ENCODE peak calls at places on chromosomes 6 and 20, in seven cellular contexts. S, D, G, Q, F, K and U are unnamed samples.

GRCh38 chr20:19947611-19948264 is 69.4 kb upstream of the NAA20 start:
- DNase-seq in F (no peak), Q (no peak), S (no peak), G (no peak), K (no peak), D (no peak), U (peak)

GRCh38 chr6:95249176-95249575 is 328.2 kb upstream of the MANEA start:
- DNase-seq in K (no peak), Q (no peak), D (no peak), F (no peak), S (no peak), G (no peak), U (no peak)

GRCh38 chr6:88536056-88536455 is 369.9 kb upstream of the CNR1 start:
- DNase-seq in G (no peak), K (no peak), F (no peak), Q (no peak), D (no peak), S (no peak), U (no peak)

GRCh38 chr6:141963543-141964295 is 169.0 kb upstream of the GJE1 start:
- DNase-seq in G (no peak), S (no peak), D (no peak), Q (no peak), K (no peak), F (no peak), U (peak)

GRCh38 chr6:142796571-142796970 is 148.4 kb downstream of the HIVEP2 start:
- DNase-seq in D (no peak), K (no peak), Q (no peak), F (no peak), S (no peak), G (no peak), U (no peak)

GRCh38 chr6:37049990-37050853 is 44.8 kb downstream of the FGD2 start:
- DNase-seq in G (peak), Q (no peak), F (peak), S (no peak), K (no peak), D (peak), U (peak)

GRCh38 chr6:53523511-53524454 is 21.1 kb downstream of the GCLC start:
- DNase-seq in K (no peak), F (no peak), Q (no peak), S (no peak), G (no peak), D (no peak), U (no peak)

GRCh38 chr6:69758214-69758613 is 38.6 kb downstream of the LMBRD1 start:
- DNase-seq in S (no peak), G (no peak), D (no peak), F (no peak), Q (no peak), K (no peak), U (no peak)

GRCh38 chr6:36419295-36419694 is 23.4 kb downstream of the PXT1 start:
- DNase-seq in K (no peak), Q (no peak), D (no peak), G (no peak), F (no peak), S (no peak), U (no peak)

GRCh38 chr6:3202999-3203696 is 24.3 kb downstream of the TUBB2B start:
- DNase-seq in Q (no peak), D (no peak), G (no peak), K (no peak), S (no peak), F (no peak), U (peak)

GRCh38 chr6:44037847-44038542 is 89.3 kb downstream of the MRPL14 start:
- DNase-seq in G (no peak), D (no peak), K (no peak), Q (no peak), S (no peak), F (no peak), U (no peak)

GRCh38 chr6:21893778-21894177 is 300.2 kb downstream of the SOX4 start:
- DNase-seq in D (no peak), S (no peak), G (no peak), F (no peak), Q (no peak), K (no peak), U (no peak)

GRCh38 chr6:4743026-4743425 is 33.2 kb upstream of the CDYL start:
- DNase-seq in D (no peak), Q (no peak), G (no peak), F (no peak), S (no peak), K (no peak), U (peak)

GRCh38 chr6:103139377-103139776 is 1720.3 kb downstream of the HACE1 start:
- DNase-seq in K (no peak), D (no peak), S (no peak), F (no peak), G (no peak), Q (no peak), U (no peak)

GRCh38 chr20:63881451-63882226 is 13.3 kb upstream of the DNAJC5 start:
- DNase-seq in Q (no peak), K (no peak), D (no peak), G (no peak), S (no peak), F (no peak), U (no peak)

GRCh38 chr20:37081717-37082289 is 14.0 kb downstream of the RBL1 start:
- DNase-seq in F (no peak), S (no peak), D (no peak), K (no peak), Q (peak), G (peak), U (no peak)

GRCh38 chr6:142300758-142301251 is 1.0 kb upstream of the ADGRG6 start:
- DNase-seq in G (no peak), S (no peak), D (no peak), Q (no peak), K (no peak), F (peak), U (no peak)

GRCh38 chr6:166940643-166941068 is 15.7 kb downstream of the RNASET2 start:
- DNase-seq in S (no peak), F (no peak), Q (no peak), G (no peak), D (no peak), K (no peak), U (peak)

GRCh38 chr20:4817230-4817671 is 95.5 kb downstream of the PRND start:
- DNase-seq in K (no peak), G (no peak), F (no peak), D (no peak), S (no peak), Q (no peak), U (peak)

GRCh38 chr6:80508885-80509630 is 402.6 kb downstream of the BCKDHB start:
- DNase-seq in Q (no peak), D (no peak), F (no peak), S (no peak), G (no peak), K (no peak), U (no peak)

GRCh38 chr6:114419175-114419574 is 76.4 kb upstream of the HS3ST5 start:
- DNase-seq in D (no peak), K (no peak), G (peak), S (no peak), Q (no peak), F (no peak), U (peak)

GRCh38 chr20:34877002-34877264 is 521 bp downstream of the ACSS2 start:
- DNase-seq in K (no peak), G (no peak), D (no peak), S (no peak), F (no peak), Q (no peak), U (peak)

GRCh38 chr6:49787176-49787575 is at the start of gene PGK2:
- DNase-seq in S (no peak), G (no peak), D (no peak), F (no peak), K (no peak), Q (no peak), U (peak)

GRCh38 chr20:63148696-63149095 is 67.2 kb downstream of the YTHDF1 start:
- DNase-seq in F (no peak), K (no peak), G (no peak), S (no peak), Q (no peak), D (no peak), U (no peak)

GRCh38 chr20:45479822-45480221 is 10.3 kb downstream of the WFDC2 start:
- DNase-seq in S (no peak), F (no peak), D (no peak), K (no peak), Q (no peak), G (no peak), U (no peak)

GRCh38 chr20:2697768-2698167 is 5.2 kb downstream of the EBF4 start:
- DNase-seq in K (no peak), D (no peak), F (no peak), S (no peak), Q (no peak), G (no peak), U (no peak)

GRCh38 chr6:164531745-164532144 is 777.7 kb downstream of the C6orf118 start:
- DNase-seq in S (no peak), K (no peak), G (no peak), F (no peak), Q (no peak), D (no peak), U (peak)